ENCODE peak calls at places on chromosomes 1 and 21, in eight cellular contexts. J is esophagus muscularis mucosa, F is H54, V is adrenal gland, R is uterus, P is GM12892, X is vagina, T is lower leg skin. S is an unnamed sample.

GRCh38 chr1:151892190-151892589 is 17.1 kb downstream of the THEM4 start:
- DNase-seq in F (no peak), X (no peak), P (no peak), V (no peak), T (no peak), R (no peak), J (no peak), S (no peak)

GRCh38 chr1:230542054-230542453 is 100.2 kb upstream of the COG2 start:
- DNase-seq in R (no peak), X (no peak), V (no peak), F (no peak), J (peak), T (no peak), P (no peak), S (no peak)

GRCh38 chr1:206631085-206631509 is 4.2 kb upstream of the DYRK3 start:
- DNase-seq in P (peak), T (no peak), X (peak), R (peak), F (peak), J (no peak), V (peak), S (peak)

GRCh38 chr1:81174811-81175476 is 625.8 kb upstream of the ADGRL2 start:
- DNase-seq in X (no peak), R (no peak), T (no peak), P (no peak), J (no peak), F (peak), V (peak), S (no peak)

GRCh38 chr1:200294241-200294640 is 115.6 kb downstream of the ZNF281 start:
- DNase-seq in T (no peak), F (no peak), X (no peak), J (no peak), P (no peak), V (no peak), R (no peak), S (no peak)

GRCh38 chr1:53462769-53463501 is 3.7 kb downstream of the DMRTB1 start:
- DNase-seq in X (no peak), V (no peak), P (no peak), J (no peak), T (peak), F (no peak), R (no peak), S (no peak)

GRCh38 chr1:233735331-233735730 is 121.4 kb downstream of the KCNK1 start:
- DNase-seq in R (no peak), F (no peak), P (no peak), J (no peak), V (no peak), T (no peak), X (no peak), S (no peak)

GRCh38 chr21:29504751-29505321 is 206.1 kb downstream of the BACH1 start:
- DNase-seq in P (no peak), F (no peak), J (no peak), V (no peak), R (no peak), X (no peak), T (no peak), S (no peak)

GRCh38 chr1:21436488-21437340 is 3.2 kb upstream of the NBPF3 start:
- DNase-seq in R (no peak), J (no peak), F (no peak), T (no peak), V (peak), P (no peak), X (no peak), S (no peak)

GRCh38 chr1:205216588-205216987 is 5.1 kb upstream of the DSTYK start:
- DNase-seq in V (no peak), P (no peak), T (no peak), R (no peak), X (no peak), J (no peak), F (no peak), S (no peak)

GRCh38 chr1:205214756-205215155 is 3.3 kb upstream of the DSTYK start:
- DNase-seq in P (no peak), J (no peak), R (no peak), V (no peak), F (no peak), X (no peak), T (no peak), S (no peak)

GRCh38 chr1:205211839-205212241 is 338 bp upstream of the DSTYK start:
- DNase-seq in P (no peak), V (no peak), X (no peak), R (no peak), J (no peak), F (no peak), T (no peak), S (no peak)

GRCh38 chr1:205208805-205209204 is 2.7 kb downstream of the DSTYK start:
- DNase-seq in P (no peak), T (no peak), R (no peak), V (no peak), F (no peak), J (no peak), X (no peak), S (peak)

GRCh38 chr1:205210876-205211838 is at the start of gene DSTYK:
- DNase-seq in T (peak), P (peak), V (peak), X (peak), R (peak), F (peak), J (peak), S (peak)
- TF ChIP-seq POLR2A in T (no peak), P (peak), V (peak), X (no peak), R (peak), F (peak), J (peak), S (peak)

DNA sequence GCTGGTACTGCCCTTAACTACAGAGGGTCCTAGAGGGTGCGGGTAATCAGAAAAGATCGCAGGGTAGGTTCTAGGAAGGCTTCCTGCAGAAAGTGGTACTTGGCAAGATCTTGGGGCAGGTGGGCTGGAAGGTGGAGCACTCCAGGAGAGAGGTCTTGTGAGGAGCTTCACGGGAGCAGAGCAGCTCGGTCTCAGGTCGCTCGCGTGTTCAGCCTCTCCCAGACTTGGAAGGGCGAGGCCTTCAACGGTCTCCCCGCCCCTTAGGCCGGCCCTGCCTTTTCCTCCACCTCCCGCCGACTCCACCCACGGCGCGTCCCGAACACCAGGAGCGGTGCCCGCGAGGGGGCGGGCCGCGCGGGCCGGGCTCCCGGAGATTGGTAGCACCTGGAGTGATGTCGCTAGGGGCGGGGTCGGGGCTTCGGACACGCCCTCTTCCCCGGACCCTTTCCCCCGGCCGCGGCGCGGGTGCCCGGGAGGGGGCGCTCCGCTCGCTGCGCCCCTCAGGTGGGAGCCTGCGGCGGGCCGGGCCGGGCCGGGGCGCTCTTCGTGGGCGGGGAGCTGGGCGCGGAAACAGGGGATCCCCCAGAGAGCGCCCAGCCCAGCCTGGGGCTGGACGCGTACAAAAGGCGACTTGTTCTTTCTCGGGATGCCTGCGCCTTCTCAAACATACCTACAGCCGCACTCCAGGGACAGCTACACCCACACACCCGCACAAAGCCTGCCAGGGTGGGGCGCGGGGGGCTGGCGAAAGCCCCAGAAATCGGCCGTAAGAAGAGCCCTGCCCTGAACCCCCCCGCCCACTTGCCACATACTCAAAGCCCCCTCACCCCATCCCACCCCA is 35.5 kb downstream of the AHDC1 start:
- DNase-seq in F (peak), R (peak), V (peak), T (peak), J (peak), P (peak), X (peak), S (peak)
- TF ChIP-seq POLR2A in F (no peak), R (peak), V (no peak), T (no peak), J (no peak), P (no peak), X (no peak), S (no peak)

DNA sequence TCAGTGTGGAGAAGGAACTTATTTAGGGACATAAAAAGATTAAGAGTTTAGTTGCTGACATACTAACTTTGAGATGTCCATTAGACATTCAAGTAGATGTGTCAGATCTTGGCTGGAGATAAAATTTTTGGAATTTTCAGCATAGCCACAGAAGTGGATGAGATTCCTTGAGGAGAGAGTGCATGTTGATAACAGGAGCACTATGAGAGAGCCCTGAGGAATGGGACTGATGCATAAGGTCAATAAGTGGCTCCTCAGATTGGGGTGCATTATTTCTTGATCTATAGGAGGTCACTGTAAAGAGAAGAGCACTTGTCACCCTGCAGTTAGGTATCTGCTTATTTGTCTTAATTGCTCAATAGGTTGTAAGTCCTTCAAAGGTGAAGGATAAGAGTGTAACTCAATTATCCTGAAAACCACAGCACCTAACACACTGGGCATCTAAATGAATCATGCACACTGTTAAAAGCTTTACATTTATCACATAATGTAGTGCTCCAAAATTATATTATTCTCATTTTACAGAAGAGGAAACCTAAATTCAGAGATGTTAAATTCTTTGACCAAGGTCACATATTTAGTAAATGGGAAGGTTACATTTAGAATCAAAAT is 52.0 kb upstream of the TACSTD2 start:
- DNase-seq in J (no peak), X (no peak), V (no peak), T (no peak), F (no peak), P (no peak), R (no peak), S (no peak)
- TF ChIP-seq POLR2A in J (no peak), X (no peak), V (no peak), T (no peak), F (no peak), P (no peak), R (no peak), S (no peak)

GRCh38 chr1:226679853-226680516 is 59.1 kb downstream of the ITPKB start:
- DNase-seq in J (peak), R (peak), F (peak), T (peak), P (peak), X (no peak), V (peak), S (peak)
- TF ChIP-seq POLR2A in J (peak), R (peak), F (no peak), T (no peak), P (no peak), X (no peak), V (no peak), S (peak)

GRCh38 chr21:45982256-45982757 is 737 bp downstream of the COL6A1 start:
- DNase-seq in V (no peak), X (no peak), F (no peak), P (no peak), J (no peak), R (peak), T (peak), S (no peak)

GRCh38 chr21:45981154-45981606 is 390 bp upstream of the COL6A1 start:
- DNase-seq in V (peak), X (peak), P (peak), R (peak), T (peak), F (peak), J (peak), S (peak)

GRCh38 chr21:45980697-45981096 is 873 bp upstream of the COL6A1 start:
- DNase-seq in T (no peak), P (no peak), V (no peak), J (no peak), F (no peak), X (no peak), R (no peak), S (no peak)

GRCh38 chr21:45982758-45983731 is 1.5 kb downstream of the COL6A1 start:
- DNase-seq in P (peak), R (peak), J (no peak), X (no peak), V (no peak), T (peak), F (no peak), S (no peak)

DNA sequence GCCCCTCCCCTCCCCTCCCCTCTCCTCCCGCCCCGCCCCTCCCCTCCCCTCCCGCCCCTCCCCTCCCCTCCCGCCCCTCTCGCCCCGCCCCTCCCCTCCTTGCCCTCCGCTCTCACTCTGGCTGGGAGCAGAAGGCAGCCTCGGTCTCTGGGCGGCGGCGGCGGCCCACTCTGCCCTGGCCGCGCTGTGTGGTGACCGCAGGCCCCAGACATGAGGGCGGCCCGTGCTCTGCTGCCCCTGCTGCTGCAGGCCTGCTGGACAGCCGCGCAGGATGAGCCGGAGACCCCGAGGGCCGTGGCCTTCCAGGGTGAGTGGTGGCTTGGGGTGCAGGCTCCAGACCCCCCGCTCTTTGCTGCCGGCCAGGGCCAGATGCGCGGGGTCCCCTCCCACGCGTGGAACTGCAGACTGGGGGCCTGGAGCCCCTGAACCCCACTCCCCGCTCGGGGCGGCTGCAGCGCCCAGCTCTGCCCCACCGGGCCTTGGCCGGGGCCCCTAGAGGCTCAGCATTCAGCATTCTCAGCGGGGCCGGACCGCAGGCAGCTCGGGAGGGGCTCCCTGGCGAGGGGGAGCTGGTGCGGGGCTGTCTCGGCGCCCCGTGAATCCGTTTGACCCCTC is at the start of gene COL6A1:
- DNase-seq in T (peak), J (no peak), X (no peak), R (peak), V (peak), P (peak), F (peak), S (peak)
- TF ChIP-seq POLR2A in T (no peak), J (peak), X (no peak), R (peak), V (peak), P (no peak), F (peak), S (no peak)

GRCh38 chr1:156601122-156601830 is at the start of gene GPATCH4:
- DNase-seq in R (peak), J (peak), T (peak), P (no peak), X (no peak), F (peak), V (peak), S (peak)
- TF ChIP-seq POLR2A in R (peak), J (no peak), T (no peak), P (peak), X (no peak), F (peak), V (no peak), S (peak)

GRCh38 chr1:28437924-28438699 is 67.7 kb upstream of the RCC1 start:
- DNase-seq in P (no peak), F (peak), X (peak), J (peak), T (peak), V (peak), R (peak), S (no peak)
- TF ChIP-seq POLR2A in P (no peak), F (peak), X (no peak), J (peak), T (no peak), V (peak), R (peak), S (peak)

DNA sequence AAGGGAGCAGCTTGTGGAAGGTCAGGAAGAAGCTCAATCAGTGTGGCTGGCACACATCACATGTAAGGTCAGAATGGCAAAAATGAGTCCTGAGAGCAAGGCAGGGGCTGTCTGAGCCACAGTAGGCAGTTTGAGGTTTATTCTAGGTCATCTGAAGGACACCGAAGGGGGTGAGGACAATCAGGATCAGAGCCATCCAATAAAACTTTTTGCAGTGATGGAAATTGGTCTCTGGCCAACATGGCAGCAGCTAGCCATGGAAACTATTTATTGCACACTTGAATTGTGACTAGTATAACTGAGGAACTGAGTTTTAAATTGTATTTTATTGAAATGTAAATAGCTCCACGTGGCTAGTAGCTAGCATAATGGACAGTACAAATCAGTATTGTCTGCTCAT is 97.0 kb upstream of the CACNA1E start:
- DNase-seq in X (no peak), R (no peak), J (no peak), T (no peak), F (no peak), P (no peak), V (no peak), S (no peak)
- TF ChIP-seq POLR2A in X (no peak), R (no peak), J (no peak), T (no peak), F (no peak), P (no peak), V (no peak), S (no peak)

GRCh38 chr1:218281285-218281684 is 3.8 kb upstream of the RRP15 start:
- DNase-seq in V (no peak), J (no peak), R (no peak), T (no peak), P (no peak), X (no peak), F (no peak), S (no peak)

GRCh38 chr1:218284377-218284916 is 646 bp upstream of the RRP15 start:
- DNase-seq in X (no peak), V (no peak), F (no peak), T (no peak), R (no peak), J (no peak), P (no peak), S (no peak)

DNA sequence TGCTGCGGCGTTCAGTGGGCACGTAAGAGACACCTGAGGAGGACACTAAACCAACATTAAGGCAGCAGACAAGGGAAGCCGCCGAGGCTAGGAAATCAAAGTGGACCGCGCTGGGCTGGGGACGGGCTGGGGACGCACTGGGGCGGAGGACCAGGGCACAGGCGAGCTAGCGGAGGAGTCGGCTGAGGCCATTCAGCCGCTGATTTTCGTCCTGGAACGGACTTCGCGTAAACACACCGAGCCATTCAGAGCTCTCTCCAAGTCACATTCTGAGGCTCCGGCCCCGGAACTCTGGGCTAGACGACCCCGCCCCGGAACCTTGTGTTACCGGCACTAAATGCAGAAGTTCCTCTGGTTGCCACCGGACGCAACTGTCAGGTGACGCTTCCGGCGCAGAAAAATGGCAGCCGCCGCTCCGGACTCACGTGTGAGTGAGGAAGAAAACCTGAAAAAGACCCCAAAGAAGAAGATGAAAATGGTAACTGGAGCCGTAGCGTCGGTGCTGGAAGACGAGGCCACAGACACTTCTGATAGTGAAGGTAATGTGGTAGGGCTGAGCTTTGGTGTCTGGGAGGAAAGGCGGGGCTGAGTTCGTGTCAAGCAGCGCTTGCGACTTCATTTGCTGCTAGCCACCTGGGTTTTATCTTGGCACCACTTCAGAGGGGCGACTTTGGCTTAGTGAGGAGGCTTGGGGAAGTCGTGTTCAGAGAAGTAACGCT is at the start of gene RRP15:
- DNase-seq in X (peak), P (peak), J (peak), R (peak), V (peak), F (peak), T (peak), S (peak)
- TF ChIP-seq POLR2A in X (no peak), P (peak), J (no peak), R (no peak), V (no peak), F (peak), T (no peak), S (peak)

GRCh38 chr1:92958203-92958970 is 2.9 kb downstream of the DIPK1A start:
- DNase-seq in X (no peak), J (no peak), R (no peak), T (no peak), F (no peak), P (no peak), V (no peak), S (no peak)

GRCh38 chr1:92965003-92965402 is 3.7 kb upstream of the DIPK1A start:
- DNase-seq in V (no peak), R (no peak), X (no peak), F (no peak), J (no peak), P (no peak), T (no peak), S (no peak)

GRCh38 chr1:92960395-92961130 is 699 bp downstream of the DIPK1A start:
- DNase-seq in F (peak), X (no peak), R (peak), T (peak), V (peak), J (no peak), P (peak), S (peak)

GRCh38 chr1:92961131-92961895 is at the start of gene DIPK1A:
- DNase-seq in T (peak), J (no peak), V (peak), F (peak), P (peak), R (peak), X (no peak), S (peak)

GRCh38 chr1:92961896-92962752 is 862 bp upstream of the DIPK1A start:
- DNase-seq in V (peak), X (no peak), T (peak), J (no peak), R (peak), F (peak), P (peak), S (peak)
- TF ChIP-seq POLR2A in V (no peak), X (no peak), T (no peak), J (no peak), R (peak), F (no peak), P (peak), S (no peak)